ENCODE peak calls at places on chromosomes 12 and 14, in ten cellular contexts. V is NCI-H2081; B is A172; E is choroid plexus epithelial cell; R is sciatic nerve; M is CD4-positive, alpha-beta memory T cell; O is anterior cingulate cortex; C is stimulated activated CD8-positive, alpha-beta memory T cell treated with anti-CD3 and anti-CD28 coated beads, Interleukin-4, amount 100 ng/mL, for 4 hours; N is upper lobe of right lung; P is GM03348. Z is an unnamed sample.

GRCh38 chr14:24184104-24184970 is 4.3 kb downstream of the IPO4 start:
- DNase-seq in R (no peak), E (no peak), C (no peak), B (no peak), M (no peak), V (no peak), P (no peak), O (no peak), N (no peak), Z (no peak)

GRCh38 chr12:109455706-109456105 is 21.4 kb downstream of the KCTD10 start:
- DNase-seq in M (no peak), O (no peak), C (no peak), E (peak), V (no peak), B (no peak), P (no peak), N (no peak), R (no peak), Z (no peak)

GRCh38 chr12:15808250-15808971 is 19.2 kb upstream of the EPS8 start:
- DNase-seq in P (peak), M (no peak), R (no peak), O (no peak), C (no peak), E (peak), N (no peak), B (no peak), V (no peak), Z (no peak)

GRCh38 chr12:102120564-102120873 is 536 bp downstream of the PARPBP start:
- DNase-seq in P (no peak), V (no peak), B (no peak), E (no peak), O (no peak), C (no peak), N (no peak), R (no peak), M (no peak), Z (no peak)

GRCh38 chr12:105018001-105018400 is 31.9 kb downstream of the NOPCHAP1 start:
- DNase-seq in M (no peak), V (no peak), N (no peak), O (no peak), B (no peak), P (no peak), R (no peak), C (no peak), E (peak), Z (no peak)

GRCh38 chr12:2820432-2820831 is 8.0 kb downstream of the ITFG2 start:
- DNase-seq in O (no peak), N (no peak), C (no peak), P (no peak), B (no peak), M (no peak), E (no peak), V (no peak), R (no peak), Z (no peak)

GRCh38 chr14:81268016-81268416 is 47.3 kb upstream of the GTF2A1 start:
- DNase-seq in C (no peak), R (no peak), M (no peak), N (no peak), B (peak), V (no peak), E (peak), P (no peak), O (no peak), Z (no peak)

GRCh38 chr12:93016752-93017350 is 87.8 kb upstream of the EEA1 start:
- DNase-seq in C (no peak), R (no peak), M (no peak), O (no peak), V (no peak), E (no peak), P (no peak), B (no peak), N (no peak), Z (no peak)

GRCh38 chr12:5614206-5614605 is 182.3 kb downstream of the NTF3 start:
- DNase-seq in P (no peak), V (no peak), N (no peak), O (no peak), M (no peak), E (no peak), C (no peak), B (no peak), R (no peak), Z (no peak)

GRCh38 chr12:76685246-76685678 is 78.7 kb upstream of the ZDHHC17 start:
- DNase-seq in O (peak), N (no peak), R (no peak), C (no peak), B (peak), M (no peak), P (peak), V (no peak), E (peak), Z (no peak)

GRCh38 chr12:95615735-95616134 is 64.5 kb upstream of the USP44 start:
- DNase-seq in E (no peak), O (no peak), C (no peak), B (no peak), R (no peak), N (no peak), V (peak), M (no peak), P (no peak), Z (no peak)

GRCh38 chr12:69639400-69640016 is 28.8 kb upstream of the LRRC10 start:
- DNase-seq in R (peak), B (peak), P (peak), C (peak), N (peak), O (peak), E (peak), M (peak), V (peak), Z (no peak)

GRCh38 chr12:77995436-77996167 is 164.9 kb downstream of the NAV3 start:
- DNase-seq in E (peak), N (no peak), P (peak), C (no peak), M (no peak), R (no peak), O (no peak), B (peak), V (no peak), Z (no peak)

GRCh38 chr12:103840881-103841689 is at the start of gene NT5DC3:
- DNase-seq in E (peak), C (peak), R (peak), B (peak), V (peak), M (peak), O (peak), N (peak), P (peak), Z (peak)

GRCh38 chr12:120119395-120119973 is 2.9 kb upstream of the RAB35 start:
- DNase-seq in R (no peak), B (peak), V (no peak), E (no peak), P (peak), C (no peak), M (no peak), N (no peak), O (no peak), Z (no peak)

GRCh38 chr14:99754141-99755067 is 38.8 kb upstream of the EML1 start:
- DNase-seq in N (peak), C (no peak), B (no peak), P (no peak), R (no peak), O (no peak), V (no peak), E (no peak), M (no peak), Z (no peak)

GRCh38 chr12:130948751-130949150 is 5.0 kb upstream of the ADGRD1 start:
- DNase-seq in R (peak), O (no peak), B (no peak), M (no peak), E (no peak), P (no peak), V (no peak), C (no peak), N (no peak), Z (no peak)

GRCh38 chr12:111448266-111448830 is 42.6 kb downstream of the SH2B3 start:
- DNase-seq in N (no peak), B (no peak), O (no peak), M (no peak), C (no peak), V (no peak), P (no peak), R (peak), E (no peak), Z (no peak)

GRCh38 chr14:94317259-94317658 is 5.9 kb downstream of the SERPINA6 start:
- DNase-seq in R (peak), M (no peak), V (no peak), C (no peak), B (no peak), E (peak), N (no peak), O (no peak), P (no peak), Z (no peak)

GRCh38 chr14:76292561-76292960 is 83.4 kb upstream of the ESRRB start:
- DNase-seq in P (no peak), E (no peak), M (no peak), N (no peak), R (no peak), O (no peak), V (no peak), C (no peak), B (no peak), Z (no peak)

GRCh38 chr12:93008044-93008778 is 79.1 kb upstream of the EEA1 start:
- DNase-seq in C (no peak), P (no peak), N (no peak), M (no peak), B (no peak), E (no peak), V (no peak), R (no peak), O (no peak), Z (no peak)

GRCh38 chr12:11904124-11904523 is 166.6 kb upstream of the BCL2L14 start:
- DNase-seq in B (no peak), M (no peak), E (no peak), N (no peak), P (no peak), O (no peak), C (no peak), R (no peak), V (no peak), Z (no peak)

GRCh38 chr12:117968826-117969659 is at the start of gene KSR2:
- DNase-seq in B (peak), E (peak), R (no peak), M (peak), V (peak), P (peak), C (no peak), N (peak), O (peak), Z (peak)

GRCh38 chr12:52916225-52916624 is 11.3 kb upstream of the KRT8 start:
- DNase-seq in E (no peak), C (no peak), R (no peak), O (no peak), V (no peak), N (no peak), P (no peak), M (no peak), B (no peak), Z (no peak)

GRCh38 chr12:8692573-8692972 is 5.2 kb upstream of the RIMKLB start:
- DNase-seq in B (peak), C (no peak), N (no peak), O (peak), E (peak), R (peak), P (peak), M (no peak), V (peak), Z (no peak)

GRCh38 chr12:117053050-117053400 is 46.2 kb downstream of the TESC start:
- DNase-seq in E (no peak), N (no peak), R (no peak), B (no peak), M (no peak), P (no peak), C (no peak), O (no peak), V (no peak), Z (no peak)

GRCh38 chr14:71733210-71733883 is 198.9 kb upstream of the RGS6 start:
- DNase-seq in E (peak), C (no peak), M (no peak), N (no peak), V (no peak), P (peak), R (no peak), O (no peak), B (no peak), Z (no peak)

GRCh38 chr12:72282721-72283120 is 10.6 kb downstream of the TRHDE start:
- DNase-seq in P (no peak), N (no peak), V (no peak), B (no peak), E (peak), C (no peak), O (no peak), M (no peak), R (no peak), Z (no peak)

GRCh38 chr12:45546545-45546944 is 183.0 kb upstream of the ARID2 start:
- DNase-seq in O (no peak), C (no peak), P (no peak), R (no peak), N (no peak), M (no peak), E (no peak), V (no peak), B (no peak), Z (no peak)

GRCh38 chr12:83461326-83461985 is 774.8 kb downstream of the TMTC2 start:
- DNase-seq in R (no peak), O (no peak), B (no peak), V (no peak), E (peak), P (peak), C (no peak), M (no peak), N (no peak), Z (no peak)

GRCh38 chr14:91374287-91374880 is 43.2 kb downstream of the CCDC88C start:
- DNase-seq in R (no peak), E (no peak), M (no peak), O (no peak), B (no peak), P (no peak), N (no peak), C (no peak), V (no peak), Z (no peak)

GRCh38 chr14:52363001-52363704 is 49.0 kb downstream of the PTGER2 start:
- DNase-seq in N (no peak), B (no peak), V (no peak), M (no peak), O (no peak), E (no peak), R (no peak), P (no peak), C (no peak), Z (no peak)

GRCh38 chr12:3085341-3086125 is 8.4 kb downstream of the TSPAN9 start:
- DNase-seq in P (no peak), M (no peak), O (no peak), R (no peak), V (no peak), E (no peak), N (no peak), B (no peak), C (no peak), Z (no peak)

GRCh38 chr14:96536807-96537206 is 34.6 kb downstream of the PAPOLA start:
- DNase-seq in V (no peak), P (no peak), R (no peak), M (no peak), C (no peak), N (no peak), B (no peak), O (no peak), E (no peak), Z (no peak)

GRCh38 chr12:120879711-120880300 is 24.4 kb downstream of the SPPL3 start:
- DNase-seq in R (no peak), E (no peak), V (no peak), M (no peak), O (no peak), P (no peak), B (no peak), N (no peak), C (no peak), Z (no peak)

Z was measured in breast epithelium.